ENCODE peak calls at places on chromosomes 4 and X, in eight cellular contexts. W, S, T, P, J, H, B and G are unnamed samples.

GRCh38 chr4:1506956-1507721 is 100.9 kb upstream of the NKX1-1 start:
- DNase-seq in W (no peak), S (no peak), H (no peak), J (no peak), B (no peak), T (no peak), P (no peak), G (no peak)

GRCh38 chrX:153669174-153669890 is 4.3 kb downstream of the PNCK start:
- DNase-seq in S (no peak), W (no peak), T (no peak), P (no peak), H (no peak), B (peak; percentile 29), J (no peak), G (peak; percentile 43)

GRCh38 chr4:16819652-16820051 is 78.8 kb downstream of the LDB2 start:
- DNase-seq in S (no peak), W (no peak), B (no peak), P (no peak), H (no peak), J (no peak), T (no peak), G (peak; percentile 31)

GRCh38 chr4:87633239-87633638 is 16.8 kb upstream of the DMP1 start:
- DNase-seq in W (no peak), B (no peak), J (peak; percentile 49), T (no peak), S (no peak), H (no peak), P (no peak), G (peak; percentile 55)

GRCh38 chr4:116016201-116016600 is 902.8 kb upstream of the NDST4 start:
- DNase-seq in T (no peak), B (no peak), J (peak; percentile 42), S (peak; percentile 81), W (peak; percentile 61), H (no peak), P (no peak), G (no peak)

GRCh38 chr4:88242144-88242543 is 42.2 kb downstream of the PPM1K start:
- DNase-seq in J (no peak), H (no peak), T (no peak), S (no peak), W (no peak), P (no peak), B (no peak), G (no peak)

GRCh38 chr4:110622841-110623709 is at the start of gene PITX2:
- DNase-seq in J (peak; percentile 53), P (no peak), H (no peak), W (peak; percentile 59), B (peak; percentile 71), S (no peak), T (peak; percentile 89), G (no peak)

GRCh38 chrX:33336783-33337182 is 125.4 kb upstream of the DMD start:
- DNase-seq in H (no peak), J (peak; percentile 11), S (no peak), T (peak; percentile 35), P (no peak), B (peak; percentile 3), W (peak; percentile 21), G (peak; percentile 25)

GRCh38 chrX:115560978-115561604 is at the start of gene PLS3:
- DNase-seq in J (peak; percentile 90), W (peak; percentile 76), H (no peak), P (no peak), B (peak; percentile 2), T (peak; percentile 87), S (peak; percentile 76), G (peak; percentile 87)

GRCh38 chr4:119659576-119659975 is 31.0 kb upstream of the PDE5A start:
- DNase-seq in H (no peak), B (no peak), P (no peak), J (peak; percentile 79), T (no peak), W (no peak), S (no peak), G (no peak)

GRCh38 chrX:152896450-152896849 is 1.4 kb upstream of the ZNF185 start:
- DNase-seq in W (no peak), H (peak; percentile 36), J (peak; percentile 16), T (no peak), P (no peak), B (no peak), S (no peak), G (no peak)

GRCh38 chr4:100591156-100591876 is 73.5 kb upstream of the EMCN start:
- DNase-seq in H (no peak), S (peak; percentile 86), P (no peak), W (peak; percentile 89), T (peak; percentile 46), B (no peak), J (no peak), G (no peak)

GRCh38 chr4:138576684-138577083 is 334.5 kb upstream of the SLC7A11 start:
- DNase-seq in W (no peak), H (no peak), B (no peak), S (no peak), J (peak; percentile 41), T (no peak), P (no peak), G (peak; percentile 73)

GRCh38 chr4:21780158-21780557 is 168.4 kb downstream of the KCNIP4 start:
- DNase-seq in W (no peak), J (no peak), T (no peak), B (no peak), H (no peak), P (no peak), S (no peak), G (no peak)

GRCh38 chr4:37381040-37381668 is 136.6 kb downstream of the NWD2 start:
- DNase-seq in J (no peak), S (no peak), T (no peak), W (no peak), H (no peak), B (no peak), P (no peak), G (no peak)

GRCh38 chr4:141660880-141661279 is 24.5 kb downstream of the IL15 start:
- DNase-seq in H (no peak), T (no peak), B (no peak), W (no peak), P (no peak), S (no peak), J (no peak), G (no peak)

GRCh38 chr4:156476359-156476758 is 495.2 kb downstream of the PDGFC start:
- DNase-seq in S (no peak), T (no peak), H (peak; percentile 79), B (no peak), P (no peak), W (no peak), J (peak; percentile 94), G (peak; percentile 76)

GRCh38 chrX:16633754-16634153 is 16.2 kb upstream of the S100G start:
- DNase-seq in J (no peak), P (no peak), T (no peak), W (no peak), H (no peak), S (no peak), B (no peak), G (peak; percentile 72)

GRCh38 chr4:65580551-65580950 is 89.7 kb downstream of the EPHA5 start:
- DNase-seq in W (no peak), H (no peak), P (no peak), B (no peak), S (no peak), J (no peak), T (no peak), G (peak; percentile 40)

GRCh38 chr4:97531351-97531750 is 611.9 kb downstream of the STPG2 start:
- DNase-seq in W (no peak), S (no peak), H (no peak), P (no peak), J (no peak), B (no peak), T (no peak), G (no peak)

GRCh38 chrX:53115550-53115874 is 21.6 kb downstream of the KANTR start:
- DNase-seq in H (no peak), W (no peak), P (no peak), S (no peak), T (peak; percentile 29), J (no peak), B (no peak), G (no peak)
- H3K27me3 ChIP-seq in H (no peaks in the 10 kb centered on the region), W (no peaks in the 10 kb centered on the region), P (no peaks in the 10 kb centered on the region), S (no peaks in the 10 kb centered on the region), T (no peaks in the 10 kb centered on the region), J (no peaks in the 10 kb centered on the region), B (no peaks in the 10 kb centered on the region), G (no peaks in the 10 kb centered on the region)

DNA sequence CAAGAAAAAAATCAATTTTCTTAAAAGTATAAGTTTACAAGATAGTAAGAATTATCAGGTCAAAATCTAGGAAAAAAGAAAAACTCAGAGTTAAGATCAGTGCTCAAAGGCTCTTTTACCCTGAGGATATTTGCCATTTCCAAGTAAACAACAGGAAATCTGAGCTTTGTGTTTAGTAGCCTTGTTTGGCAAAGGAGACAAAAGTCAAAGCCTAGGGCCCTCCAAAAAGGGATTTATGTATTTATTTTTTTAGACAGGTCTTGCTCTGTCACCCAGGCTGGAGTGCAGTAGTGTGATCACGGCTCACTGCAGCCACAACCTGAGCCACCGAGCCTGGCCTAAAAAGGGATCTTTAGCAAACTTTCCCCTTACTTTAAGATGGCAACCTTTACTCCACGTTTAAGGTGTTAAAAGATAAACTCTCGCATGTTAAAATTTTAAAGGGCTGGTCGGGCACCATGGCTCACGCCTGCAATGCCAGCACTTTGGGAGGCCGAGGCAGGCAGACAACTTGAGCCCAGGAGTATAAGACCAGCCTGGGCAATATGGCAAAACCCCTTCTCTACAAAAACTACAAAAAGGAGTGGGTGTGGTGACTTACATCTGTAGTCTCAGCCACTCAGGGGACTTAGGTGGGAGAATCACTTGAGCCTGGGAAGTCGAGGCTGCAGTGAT is 21.3 kb upstream of the OPHN1 start:
- DNase-seq in S (no peak), P (no peak), J (no peak), W (no peak), B (no peak), H (no peak), T (no peak), G (no peak)
- H3K27me3 ChIP-seq in S (no peaks in the 10 kb centered on the region), P (no peaks in the 10 kb centered on the region), J (no peaks in the 10 kb centered on the region), W (no peaks in the 10 kb centered on the region), B (no peaks in the 10 kb centered on the region), H (no peaks in the 10 kb centered on the region), T (no peaks in the 10 kb centered on the region), G (no peaks in the 10 kb centered on the region)

DNA sequence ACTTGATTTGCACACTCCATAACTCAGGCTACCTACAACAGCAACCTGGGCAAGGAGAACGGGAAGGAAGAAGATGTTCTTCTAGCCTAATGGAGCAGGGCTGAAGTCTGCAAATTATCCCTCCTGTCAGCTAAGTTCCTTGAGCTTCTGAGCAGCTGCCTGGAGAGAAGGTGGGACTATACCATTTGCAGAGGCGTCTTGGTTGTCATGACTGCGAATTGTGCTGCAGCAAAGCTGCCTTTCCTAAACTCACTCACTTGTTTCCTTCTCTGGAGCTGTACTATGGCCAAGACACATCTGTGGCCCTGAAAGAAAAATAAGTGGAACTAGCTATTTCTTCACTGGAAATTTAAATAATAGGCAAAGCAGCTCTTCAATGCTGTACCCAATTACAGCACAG is 682.4 kb upstream of the GRIA3 start:
- DNase-seq in T (no peak), H (no peak), S (no peak), W (no peak), B (no peak), J (no peak), P (no peak), G (no peak)
- H3K27me3 ChIP-seq in T (no peaks in the 10 kb centered on the region), H (no peaks in the 10 kb centered on the region), S (no peaks in the 10 kb centered on the region), W (no peaks in the 10 kb centered on the region), B (no peaks in the 10 kb centered on the region), J (no peaks in the 10 kb centered on the region), P (no peaks in the 10 kb centered on the region), G (no peaks in the 10 kb centered on the region)

DNA sequence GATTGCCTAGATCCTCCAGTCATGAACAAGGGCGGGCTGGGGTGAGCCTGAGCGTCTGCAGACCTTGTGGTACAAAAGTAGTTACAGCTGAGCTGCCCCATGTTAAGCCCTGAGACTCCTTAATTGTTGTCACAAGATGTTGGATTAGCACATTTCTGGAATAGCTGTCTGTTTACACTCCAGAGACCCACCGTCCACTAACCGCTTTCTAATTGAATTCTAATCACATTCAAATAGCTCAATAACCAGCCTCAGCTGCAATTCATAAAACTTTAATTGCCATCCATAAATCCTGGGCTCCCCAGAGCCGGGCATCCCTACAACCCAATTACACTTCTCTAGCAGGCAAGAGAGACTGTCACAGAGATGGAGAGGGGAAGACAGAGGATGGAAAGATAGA is 1.6 kb upstream of the GSX2 start:
- DNase-seq in B (no peak), S (no peak), T (no peak), J (no peak), P (no peak), W (no peak), H (no peak), G (no peak)
- H3K27me3 ChIP-seq in B (peaks cover 65% of the 10 kb centered on the region), S (peaks cover 44% of the 10 kb centered on the region), T (no peaks in the 10 kb centered on the region), J (peaks cover 79% of the 10 kb centered on the region), P (peaks cover 90% of the 10 kb centered on the region), W (peaks cover 59% of the 10 kb centered on the region), H (peaks cover 4% of the 10 kb centered on the region), G (peaks cover 93% of the 10 kb centered on the region)